ENCODE peak calls at places on chromosomes 1 and 21, in four cellular contexts. J, O, R and K are unnamed samples.

GRCh38 chr1:113653741-113654140 is 105.5 kb downstream of the PHTF1 start:
- DNase-seq in R (no peak), O (no peak), J (no peak), K (no peak)

GRCh38 chr1:201917362-201918033 is 28.8 kb downstream of the SHISA4 start:
- DNase-seq in O (peak; percentile 26), R (no peak), J (no peak), K (no peak)

GRCh38 chr1:215526147-215526845 is 40.8 kb upstream of the KCTD3 start:
- DNase-seq in R (peak; percentile 45), O (peak; percentile 68), J (peak; percentile 43), K (peak; percentile 30)

GRCh38 chr1:116331523-116331922 is 41.5 kb upstream of the ATP1A1 start:
- DNase-seq in O (no peak), R (no peak), J (no peak), K (no peak)

GRCh38 chr1:43144228-43144627 is 27.9 kb downstream of the EBNA1BP2 start:
- DNase-seq in R (no peak), J (no peak), O (no peak), K (no peak)

GRCh38 chr1:62530516-62531154 is 66.7 kb upstream of the ANGPTL3 start:
- DNase-seq in R (peak; percentile 45), J (no peak), O (peak; percentile 66), K (no peak)

GRCh38 chr1:226677121-226678020 is 61.7 kb downstream of the ITPKB start:
- DNase-seq in R (no peak), O (no peak), J (no peak), K (peak; percentile 27)

GRCh38 chr1:185479781-185480180 is 162.7 kb upstream of the IVNS1ABP start:
- DNase-seq in R (no peak), J (no peak), O (no peak), K (no peak)

GRCh38 chr1:28392027-28392652 is 22.6 kb downstream of the PHACTR4 start:
- DNase-seq in J (no peak), R (no peak), O (peak; percentile 73), K (no peak)

GRCh38 chr1:234927968-234928635 is 200.5 kb downstream of the TOMM20 start:
- DNase-seq in J (no peak), R (no peak), O (no peak), K (no peak)

GRCh38 chr1:3403011-3403345 is 51.5 kb upstream of the ARHGEF16 start:
- DNase-seq in R (no peak), O (no peak), J (no peak), K (no peak)

GRCh38 chr1:3029991-3030662 is 8.9 kb downstream of the ACTRT2 start:
- DNase-seq in R (no peak), O (no peak), J (no peak), K (no peak)

GRCh38 chr1:210359255-210359654 is 30.6 kb downstream of the HHAT start:
- DNase-seq in J (no peak), R (no peak), O (no peak), K (no peak)

GRCh38 chr1:89935235-89935634 is 59.7 kb upstream of the ZNF326 start:
- DNase-seq in J (no peak), R (no peak), O (no peak), K (no peak)

GRCh38 chr1:168298446-168298845 is 17.8 kb downstream of the TBX19 start:
- DNase-seq in R (no peak), J (no peak), O (no peak), K (no peak)

GRCh38 chr1:214453109-214453722 is 98.2 kb downstream of the PTPN14 start:
- DNase-seq in J (no peak), O (no peak), R (no peak), K (no peak)

GRCh38 chr1:229165327-229165726 is 105.6 kb upstream of the RAB4A start:
- DNase-seq in R (peak; percentile 60), O (no peak), J (no peak), K (no peak)

GRCh38 chr1:17233675-17234074 is 15.2 kb upstream of the PADI3 start:
- DNase-seq in J (peak; percentile 92), O (no peak), R (no peak), K (peak; percentile 92)

GRCh38 chr1:52237430-52237829 is 95.5 kb downstream of the ZFYVE9 start:
- DNase-seq in R (no peak), O (peak; percentile 23), J (no peak), K (no peak)

GRCh38 chr1:194353121-194353520 is 1166.7 kb upstream of the B3GALT2 start:
- DNase-seq in J (no peak), R (no peak), O (no peak), K (no peak)
- TF ChIP-seq TCF7L2 in J (no peak), R (no peak), O (no peak), K (no peak)

DNA sequence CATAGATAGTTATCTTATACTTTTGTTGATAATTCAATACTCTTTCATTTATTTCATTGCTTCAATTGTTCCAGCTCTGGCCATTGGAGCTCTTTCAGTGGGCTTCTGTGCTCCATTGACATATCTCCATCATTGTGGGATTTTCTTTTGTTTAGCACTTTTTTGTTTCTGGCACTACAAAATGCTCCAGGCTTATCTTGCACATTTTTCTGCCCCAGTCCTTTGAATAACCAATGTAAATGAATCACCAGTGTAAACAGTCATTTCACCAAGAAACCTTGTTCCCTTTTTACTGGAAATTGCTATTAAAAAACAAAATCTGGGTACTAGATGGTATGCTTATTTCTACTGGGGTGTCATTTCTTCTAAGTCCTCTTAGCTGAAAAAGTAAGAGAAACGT is 173.1 kb upstream of the LYPLAL1 start:
- DNase-seq in O (no peak), R (no peak), J (no peak), K (no peak)
- H3K27ac ChIP-seq in O (no peak overlapping the region), R (no peak overlapping the region), J (no peak overlapping the region), K (no peak overlapping the region)

DNA sequence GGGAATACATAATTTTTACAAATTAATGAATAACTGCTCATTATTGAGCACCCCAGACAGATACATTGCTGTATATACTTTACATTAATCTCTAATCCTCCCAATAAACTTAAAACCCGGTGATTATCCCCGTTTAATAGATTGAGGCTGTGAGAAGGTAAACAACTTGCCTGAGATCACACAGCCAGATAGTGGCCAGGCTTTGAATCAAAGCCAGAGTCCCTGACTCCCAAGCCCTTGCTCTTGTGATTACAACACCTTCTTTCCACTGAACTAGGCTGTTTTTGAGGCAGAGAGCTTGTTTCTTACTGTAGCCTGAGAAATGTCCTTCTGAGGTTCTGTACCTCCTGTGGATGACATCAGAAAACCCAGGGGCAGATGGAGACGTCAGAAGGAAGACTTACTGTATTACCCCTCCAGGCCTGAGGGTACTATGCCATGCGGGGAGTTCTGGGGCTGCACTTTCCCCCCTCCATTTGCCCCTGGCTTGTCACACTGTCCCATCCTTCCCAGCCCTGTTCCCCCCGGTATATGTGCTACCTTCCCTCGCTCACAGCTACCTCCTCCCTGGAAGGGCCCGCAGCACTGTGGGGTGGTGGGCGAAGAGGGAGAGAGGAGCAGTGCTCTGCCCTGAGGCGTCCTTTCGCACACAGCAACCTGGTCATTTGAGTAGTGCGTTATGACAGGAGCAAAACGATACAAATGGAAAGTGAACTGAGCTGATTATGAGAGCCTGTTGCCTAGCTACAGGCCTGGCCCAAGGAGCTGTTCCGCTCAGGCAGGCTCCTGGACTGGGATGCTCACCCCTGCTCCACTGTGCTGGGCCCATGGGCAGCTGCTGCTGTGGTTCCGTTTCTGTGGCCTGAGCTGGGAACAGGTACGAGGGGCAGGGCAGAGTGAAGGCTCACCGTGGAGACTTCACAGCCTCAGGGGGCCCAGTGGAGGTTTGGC is 4.6 kb downstream of the KCNC4 start:
- DNase-seq in O (no peak), J (no peak), R (peak; percentile 19), K (no peak)
- TF ChIP-seq TCF7L2 in O (no peak), J (no peak), R (no peak), K (no peak)

GRCh38 chr21:29798840-29799239 is 141.0 kb downstream of the GRIK1 start:
- DNase-seq in J (no peak), R (no peak), O (no peak), K (no peak)

GRCh38 chr21:29805110-29805509 is 134.7 kb downstream of the GRIK1 start:
- DNase-seq in R (no peak), O (peak; percentile 38), J (no peak), K (no peak)

GRCh38 chr21:29797155-29797554 is 142.6 kb downstream of the GRIK1 start:
- DNase-seq in J (no peak), R (no peak), O (no peak), K (no peak)

GRCh38 chr21:29800051-29800450 is 139.7 kb downstream of the GRIK1 start:
- DNase-seq in R (no peak), O (no peak), J (no peak), K (no peak)

DNA sequence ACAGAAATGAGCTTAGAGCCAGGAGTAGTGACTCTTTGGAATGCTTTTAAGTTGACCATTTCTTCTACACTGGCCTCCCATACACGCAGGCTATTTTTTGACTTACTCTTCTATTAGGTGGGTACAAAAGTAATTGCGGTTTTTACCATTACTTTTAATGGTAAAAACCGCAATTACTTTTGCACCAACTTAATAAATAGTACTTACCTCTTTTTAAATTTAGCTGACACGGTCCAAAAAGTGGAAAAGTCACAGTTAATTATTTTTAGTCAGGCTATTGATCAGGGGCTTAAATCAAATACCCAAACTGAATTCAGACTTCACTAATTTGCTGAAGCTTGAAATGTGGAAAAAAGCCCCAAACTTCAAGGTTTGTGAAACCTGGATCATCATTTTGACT is 138.7 kb downstream of the GRIK1 start:
- DNase-seq in R (no peak), O (no peak), J (no peak), K (no peak)
- H3K27ac ChIP-seq in R (no peak overlapping the region), O (no peak overlapping the region), J (no peak overlapping the region), K (no peak overlapping the region)

GRCh38 chr1:115240321-115240720 is 97.7 kb downstream of the NGF start:
- DNase-seq in J (no peak), R (no peak), O (no peak), K (no peak)

GRCh38 chr1:115239148-115239820 is 98.8 kb downstream of the NGF start:
- DNase-seq in O (no peak), R (no peak), J (no peak), K (no peak)

GRCh38 chr1:115238336-115239147 is 99.5 kb downstream of the NGF start:
- DNase-seq in O (no peak), R (no peak), J (no peak), K (no peak)

GRCh38 chr1:115237023-115237422 is 101.0 kb downstream of the NGF start:
- DNase-seq in R (no peak), O (no peak), J (no peak), K (no peak)

DNA sequence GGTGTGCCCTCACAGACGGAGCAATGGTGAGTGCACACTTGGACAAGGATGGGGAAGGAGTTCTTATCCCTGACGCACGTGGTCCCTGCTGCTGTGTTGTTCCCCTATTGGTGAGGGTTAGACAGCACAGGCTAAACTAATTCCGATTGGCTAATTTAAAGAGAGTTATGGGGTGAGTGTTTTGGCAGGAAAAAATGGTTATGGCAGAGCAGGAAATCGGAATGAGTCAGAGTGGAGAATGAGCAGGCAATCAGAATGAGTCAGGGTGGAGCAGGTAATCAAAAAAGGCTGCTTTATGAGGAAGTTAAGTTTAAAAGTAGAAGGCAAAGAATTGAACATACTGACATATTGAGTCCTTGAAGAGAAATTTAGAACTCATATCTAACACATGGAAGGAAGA is 100.5 kb downstream of the NGF start:
- DNase-seq in J (no peak), R (no peak), O (peak; percentile 5), K (no peak)
- TF ChIP-seq TCF7L2 in J (no peak), R (no peak), O (no peak), K (no peak)